ENCODE peak calls at places on chromosomes 1 and 21, in four cellular contexts. One of them, this sample, is unnamed.
A peak's percentile ranks its signal among the peaks of the same experiment; 100 is the strongest.

GRCh38 chr21:33317226-33317625 is 7.5 kb upstream of the IFNAR1 start:
- DNase-seq in psoas muscle: no peak
- DNase-seq in pancreas: no peak
- DNase-seq in heart right ventricle: no peak
- DNase-seq in this sample: no peak

GRCh38 chr1:93899543-93900207 is 9.6 kb downstream of the GCLM start:
- DNase-seq in psoas muscle: no peak
- DNase-seq in pancreas: no peak
- DNase-seq in heart right ventricle: no peak
- DNase-seq in this sample: no peak

GRCh38 chr1:44108241-44108640 is 10.4 kb upstream of the KLF17 start:
- DNase-seq in psoas muscle: no peak
- DNase-seq in pancreas: no peak
- DNase-seq in heart right ventricle: no peak
- DNase-seq in this sample: no peak

GRCh38 chr1:220487297-220487820 is 40.6 kb upstream of the MARK1 start:
- DNase-seq in psoas muscle: no peak
- DNase-seq in pancreas: no peak
- DNase-seq in heart right ventricle: no peak
- DNase-seq in this sample: no peak

GRCh38 chr1:94876362-94876761 is 50.5 kb downstream of the CNN3 start:
- DNase-seq in psoas muscle: no peak
- DNase-seq in pancreas: no peak
- DNase-seq in heart right ventricle: no peak
- DNase-seq in this sample: no peak

GRCh38 chr21:42350271-42350885 is 416 bp downstream of the TFF2 start:
- DNase-seq in psoas muscle: no peak
- DNase-seq in pancreas: no peak
- DNase-seq in heart right ventricle: no peak
- DNase-seq in this sample: no peak

GRCh38 chr1:200245492-200245891 is 164.3 kb downstream of the ZNF281 start:
- DNase-seq in psoas muscle: no peak
- DNase-seq in pancreas: no peak
- DNase-seq in heart right ventricle: peak; percentile 14
- DNase-seq in this sample: no peak

GRCh38 chr1:240414237-240414636 is 197.7 kb downstream of the GREM2 start:
- DNase-seq in psoas muscle: no peak
- DNase-seq in pancreas: no peak
- DNase-seq in heart right ventricle: no peak
- DNase-seq in this sample: no peak

GRCh38 chr1:208093754-208094719 is 150.1 kb downstream of the PLXNA2 start:
- DNase-seq in psoas muscle: peak; percentile 72
- DNase-seq in pancreas: peak; percentile 72
- DNase-seq in heart right ventricle: peak; percentile 74
- DNase-seq in this sample: no peak

GRCh38 chr1:89451011-89451410 is 73.6 kb upstream of the LRRC8B start:
- DNase-seq in psoas muscle: no peak
- DNase-seq in pancreas: no peak
- DNase-seq in heart right ventricle: no peak
- DNase-seq in this sample: no peak

GRCh38 chr1:18144921-18145699 is 37.5 kb downstream of the IGSF21 start:
- DNase-seq in psoas muscle: no peak
- DNase-seq in pancreas: no peak
- DNase-seq in heart right ventricle: no peak
- DNase-seq in this sample: no peak

GRCh38 chr1:13540871-13541270 is 27.1 kb upstream of the LRRC38 start:
- DNase-seq in psoas muscle: peak; percentile 25
- DNase-seq in pancreas: no peak
- DNase-seq in heart right ventricle: peak; percentile 45
- DNase-seq in this sample: no peak

GRCh38 chr1:212104586-212105282 is 69.2 kb downstream of the DTL start:
- DNase-seq in psoas muscle: no peak
- DNase-seq in pancreas: no peak
- DNase-seq in heart right ventricle: no peak
- DNase-seq in this sample: no peak

GRCh38 chr1:183889095-183889494 is 84.2 kb downstream of the RGL1 start:
- DNase-seq in psoas muscle: no peak
- DNase-seq in pancreas: no peak
- DNase-seq in heart right ventricle: no peak
- DNase-seq in this sample: no peak

GRCh38 chr1:164311376-164311775 is 247.6 kb upstream of the PBX1 start:
- DNase-seq in psoas muscle: no peak
- DNase-seq in pancreas: no peak
- DNase-seq in heart right ventricle: no peak
- DNase-seq in this sample: no peak

GRCh38 chr1:154938604-154939399 is 2.3 kb upstream of the PMVK start:
- DNase-seq in psoas muscle: no peak
- DNase-seq in pancreas: no peak
- DNase-seq in heart right ventricle: no peak
- DNase-seq in this sample: no peak

GRCh38 chr1:40806240-40806639 is 22.7 kb downstream of the KCNQ4 start:
- DNase-seq in psoas muscle: no peak
- DNase-seq in pancreas: no peak
- DNase-seq in heart right ventricle: no peak
- DNase-seq in this sample: no peak
- H3K4me1 ChIP-seq in psoas muscle: peaks cover 34% of the 10 kb centered on the region
- H3K4me1 ChIP-seq in pancreas: peaks cover 8% of the 10 kb centered on the region
- H3K4me1 ChIP-seq in heart right ventricle: peaks cover 30% of the 10 kb centered on the region
- H3K4me1 ChIP-seq in this sample: peaks cover 23% of the 10 kb centered on the region

GRCh38 chr1:162580315-162580714 is 18.8 kb downstream of the UAP1 start:
- DNase-seq in psoas muscle: no peak
- DNase-seq in pancreas: no peak
- DNase-seq in heart right ventricle: no peak
- DNase-seq in this sample: no peak
- H3K36me3 ChIP-seq in psoas muscle: peaks cover 56% of the 10 kb centered on the region
- H3K36me3 ChIP-seq in pancreas: no peaks in the 10 kb centered on the region
- H3K36me3 ChIP-seq in heart right ventricle: peaks cover 87% of the 10 kb centered on the region
- H3K36me3 ChIP-seq in this sample: peaks cover 71% of the 10 kb centered on the region

GRCh38 chr1:116113615-116114014 is 2.4 kb downstream of the MAB21L3 start:
- DNase-seq in psoas muscle: peak; percentile 20
- DNase-seq in pancreas: no peak
- DNase-seq in heart right ventricle: no peak
- DNase-seq in this sample: no peak
- H3K27me3 ChIP-seq in psoas muscle: peaks cover 2% of the 10 kb centered on the region
- H3K27me3 ChIP-seq in pancreas: no peaks in the 10 kb centered on the region
- H3K27me3 ChIP-seq in heart right ventricle: no peaks in the 10 kb centered on the region
- H3K27me3 ChIP-seq in this sample: no peaks in the 10 kb centered on the region

DNA sequence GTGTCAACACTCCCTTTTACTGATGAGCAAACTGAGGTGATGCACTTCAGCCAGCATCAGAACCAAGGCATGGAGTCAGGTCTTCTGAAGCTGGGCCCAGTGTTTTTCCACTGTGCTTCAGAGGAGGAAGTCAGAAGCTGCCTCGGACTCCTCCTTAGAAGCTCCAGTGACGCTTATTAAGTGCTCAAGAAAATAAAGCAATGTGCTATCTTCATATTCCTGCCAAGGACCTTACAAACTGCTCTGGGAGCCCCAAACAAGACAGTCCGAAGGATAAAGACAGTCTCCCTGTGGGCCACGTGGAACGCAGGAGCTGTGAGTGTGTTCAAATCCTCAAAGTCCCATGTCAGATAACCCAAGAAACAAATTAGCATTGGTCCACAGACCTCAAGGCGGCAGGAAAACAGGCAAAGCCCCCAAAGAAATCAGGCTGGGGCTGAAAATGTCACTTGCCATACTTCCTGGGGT is 3.1 kb upstream of the NAV1 start:
- DNase-seq in psoas muscle: peak; percentile 24
- DNase-seq in pancreas: no peak
- DNase-seq in heart right ventricle: no peak
- DNase-seq in this sample: peak; percentile 82
- H3K4me1 ChIP-seq in psoas muscle: peaks cover 26% of the 10 kb centered on the region
- H3K4me1 ChIP-seq in pancreas: peaks cover 13% of the 10 kb centered on the region
- H3K4me1 ChIP-seq in heart right ventricle: peaks cover 46% of the 10 kb centered on the region
- H3K4me1 ChIP-seq in this sample: peaks cover 33% of the 10 kb centered on the region

GRCh38 chr1:31428436-31429221 is 15.6 kb downstream of the SERINC2 start:
- DNase-seq in psoas muscle: no peak
- DNase-seq in pancreas: no peak
- DNase-seq in heart right ventricle: no peak
- DNase-seq in this sample: no peak
- H3K36me3 ChIP-seq in psoas muscle: peaks cover 18% of the 10 kb centered on the region
- H3K36me3 ChIP-seq in pancreas: no peaks in the 10 kb centered on the region
- H3K36me3 ChIP-seq in heart right ventricle: no peaks in the 10 kb centered on the region
- H3K36me3 ChIP-seq in this sample: no peaks in the 10 kb centered on the region

DNA sequence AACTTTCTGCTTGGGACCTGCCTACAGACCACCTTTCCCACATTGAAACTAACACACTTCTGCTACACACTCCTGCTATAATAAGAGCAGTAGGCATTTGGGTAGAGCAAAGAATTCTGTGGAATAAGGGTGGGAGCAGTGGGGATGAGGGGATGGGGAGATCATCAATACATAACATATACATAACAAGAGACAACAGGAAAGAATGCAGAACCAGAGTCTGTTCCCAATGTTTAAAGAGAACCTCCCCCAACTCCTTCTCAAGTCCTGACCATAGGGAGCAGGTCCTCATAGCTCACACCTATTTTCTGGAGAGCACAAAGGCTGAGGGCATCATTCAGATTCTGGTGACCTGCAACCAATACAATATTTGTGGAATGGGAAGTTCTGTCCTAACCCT is 121.6 kb upstream of the BARHL2 start:
- DNase-seq in psoas muscle: no peak
- DNase-seq in pancreas: no peak
- DNase-seq in heart right ventricle: no peak
- DNase-seq in this sample: no peak
- H3K27me3 ChIP-seq in psoas muscle: no peaks in the 10 kb centered on the region
- H3K27me3 ChIP-seq in pancreas: no peaks in the 10 kb centered on the region
- H3K27me3 ChIP-seq in heart right ventricle: peaks cover 53% of the 10 kb centered on the region
- H3K27me3 ChIP-seq in this sample: peaks cover 19% of the 10 kb centered on the region

DNA sequence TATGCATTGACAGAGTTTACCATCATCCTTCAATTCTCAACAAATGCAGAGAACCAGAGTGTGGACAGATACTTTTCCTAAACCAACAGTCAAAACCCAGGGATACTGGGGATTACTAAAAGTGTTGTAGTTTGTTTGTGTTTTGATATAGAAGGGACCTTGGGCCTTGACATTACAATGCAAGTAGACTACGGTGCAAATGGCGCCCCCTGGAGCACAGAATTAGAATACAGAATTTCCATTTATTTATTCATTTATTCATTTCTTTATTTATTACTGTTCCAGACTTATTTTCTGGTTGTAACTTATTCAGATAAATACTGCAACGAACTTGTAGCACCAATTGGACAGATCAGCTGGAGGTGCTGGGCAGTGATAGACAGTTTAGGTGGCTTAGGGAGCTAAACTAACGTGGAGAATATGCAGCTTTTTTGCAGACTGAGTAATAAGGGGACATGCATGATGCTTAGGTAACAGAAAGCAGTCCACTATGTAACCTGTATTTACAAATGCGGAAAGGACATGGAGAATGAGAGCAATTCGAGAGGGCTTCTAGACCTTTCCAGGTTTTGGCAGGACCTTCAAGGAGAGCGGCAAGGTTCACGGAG is 42.6 kb downstream of the KIRREL1 start:
- DNase-seq in psoas muscle: no peak
- DNase-seq in pancreas: peak; percentile 28
- DNase-seq in heart right ventricle: no peak
- DNase-seq in this sample: no peak
- H3K4me1 ChIP-seq in psoas muscle: no peaks in the 10 kb centered on the region
- H3K4me1 ChIP-seq in pancreas: no peaks in the 10 kb centered on the region
- H3K4me1 ChIP-seq in heart right ventricle: peaks cover 11% of the 10 kb centered on the region
- H3K4me1 ChIP-seq in this sample: peaks cover 23% of the 10 kb centered on the region

DNA sequence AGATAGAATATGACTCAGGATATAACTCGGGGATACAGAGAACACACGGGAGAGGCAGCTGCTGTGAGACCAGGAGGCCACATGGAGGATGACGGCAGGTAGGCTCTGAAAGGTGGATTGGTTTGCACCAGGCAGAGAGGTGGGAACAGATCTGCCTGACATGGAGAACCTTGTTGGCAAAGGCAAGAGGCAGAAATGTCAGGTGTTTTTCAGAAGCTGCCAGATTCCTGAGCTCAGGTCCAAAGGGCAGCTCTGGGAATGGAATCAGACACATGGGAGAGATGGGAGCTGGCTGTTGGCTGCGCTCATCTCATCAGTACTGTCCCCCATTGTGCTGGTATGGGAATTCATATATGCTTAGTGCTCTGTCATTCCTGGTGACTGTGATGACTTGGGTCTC is 19.2 kb downstream of the SYT6 start:
- DNase-seq in psoas muscle: no peak
- DNase-seq in pancreas: peak; percentile 36
- DNase-seq in heart right ventricle: no peak
- DNase-seq in this sample: no peak
- H3K36me3 ChIP-seq in psoas muscle: no peaks in the 10 kb centered on the region
- H3K36me3 ChIP-seq in pancreas: no peaks in the 10 kb centered on the region
- H3K36me3 ChIP-seq in heart right ventricle: no peaks in the 10 kb centered on the region
- H3K36me3 ChIP-seq in this sample: no peaks in the 10 kb centered on the region